ENCODE peak calls at places on chromosomes 6 and 20, in nine cellular contexts. U is stimulated activated CD4-positive, alpha-beta T cell treated with anti-CD3 and anti-CD28 coated beads, TNF-alpha, amount 100 ng/mL, for 24 hours; H is fibroblast of mammary gland; L is SW 1271; B is stromal cell of bone marrow; S is psoas muscle; J is naive thymus-derived CD8-positive, alpha-beta T cell; O is EH; W is left ventricle myocardium superior. T is an unnamed sample.

GRCh38 chr6:26268659-26269402 is 96.2 kb upstream of the BTN3A2 start:
- DNase-seq in U (no peak), H (peak), L (no peak), B (no peak), S (no peak), J (no peak), O (peak), W (no peak), T (peak)

GRCh38 chr20:62964700-62965099 is 12.2 kb downstream of the SLC17A9 start:
- DNase-seq in U (no peak), H (no peak), L (no peak), B (no peak), S (no peak), J (no peak), O (no peak), W (no peak), T (no peak)

GRCh38 chr6:165819394-165819793 is 156.4 kb upstream of the PDE10A start:
- DNase-seq in U (no peak), H (no peak), L (no peak), B (no peak), S (no peak), J (no peak), O (no peak), W (no peak), T (no peak)

GRCh38 chr6:52392944-52393343 is 27.2 kb upstream of the EFHC1 start:
- DNase-seq in U (no peak), H (peak), L (no peak), B (peak), S (no peak), J (no peak), O (peak), W (no peak), T (peak)

GRCh38 chr20:856361-856775 is 22.9 kb downstream of the FAM110A start:
- DNase-seq in U (no peak), H (peak), L (peak), B (peak), S (no peak), J (peak), O (peak), W (no peak), T (peak)

GRCh38 chr6:47267301-47267700 is 42.4 kb downstream of the TNFRSF21 start:
- DNase-seq in U (no peak), H (no peak), L (no peak), B (no peak), S (no peak), J (no peak), O (no peak), W (no peak), T (no peak)

GRCh38 chr6:26222587-26222986 is 135.4 kb downstream of the HFE start:
- DNase-seq in U (no peak), H (no peak), L (no peak), B (no peak), S (no peak), J (no peak), O (no peak), W (no peak), T (no peak)

GRCh38 chr6:12033770-12034169 is 21.7 kb downstream of the HIVEP1 start:
- DNase-seq in U (no peak), H (peak), L (no peak), B (no peak), S (no peak), J (no peak), O (peak), W (no peak), T (peak)

GRCh38 chr20:3307078-3307477 is 68.1 kb upstream of the SLC4A11 start:
- DNase-seq in U (no peak), H (no peak), L (no peak), B (no peak), S (no peak), J (no peak), O (peak), W (no peak), T (no peak)

T was measured in MCF 10A.